ENCODE peak calls at places on chromosomes 12 and 14, in nine cellular contexts. E is neural progenitor cell; Z is effector memory CD4-positive, alpha-beta T cell; X is esophagus muscularis mucosa; N is cardiac muscle cell; C is HAP-1; H is CD8-positive, alpha-beta T cell; O is colonic mucosa; B is adipocyte. S is an unnamed sample. For H3K4me1, the result is how much of the 10 kb centered on the place peaks cover.

GRCh38 chr14:91727121-91727520 is 4.8 kb downstream of the CATSPERB start:
- DNase-seq in E (no peak), Z (no peak), X (no peak), N (no peak), C (no peak), H (no peak), O (no peak), B (no peak), S (no peak)

GRCh38 chr12:26379777-26380467 is 184.5 kb downstream of the SSPN start:
- DNase-seq in E (no peak), Z (no peak), X (no peak), N (no peak), C (no peak), H (no peak), O (no peak), B (no peak), S (no peak)

GRCh38 chr12:108799528-108800243 is 57.7 kb downstream of the SSH1 start:
- DNase-seq in E (no peak), Z (no peak), X (no peak), N (no peak), C (no peak), H (no peak), O (no peak), B (no peak), S (no peak)

GRCh38 chr12:19161251-19161650 is 31.7 kb downstream of the PLEKHA5 start:
- DNase-seq in E (no peak), Z (no peak), X (no peak), N (no peak), C (no peak), H (no peak), O (no peak), B (no peak), S (no peak)

GRCh38 chr14:92644166-92644565 is 104.3 kb downstream of the LGMN start:
- DNase-seq in E (no peak), Z (no peak), X (no peak), N (no peak), C (no peak), H (no peak), O (no peak), B (no peak), S (no peak)

GRCh38 chr12:85713368-85713767 is 122.8 kb downstream of the RASSF9 start:
- DNase-seq in E (no peak), Z (no peak), X (no peak), N (no peak), C (no peak), H (no peak), O (no peak), B (peak), S (no peak)

GRCh38 chr12:132445884-132446471 is 44.0 kb upstream of the FBRSL1 start:
- DNase-seq in E (peak), Z (peak), X (no peak), N (no peak), C (no peak), H (peak), O (no peak), B (no peak), S (peak)

GRCh38 chr12:64828713-64829112 is 4.3 kb downstream of the TBC1D30 start:
- DNase-seq in E (no peak), Z (no peak), X (peak), N (no peak), C (no peak), H (no peak), O (no peak), B (no peak), S (no peak)

GRCh38 chr12:123040106-123040505 is 59.6 kb downstream of the ARL6IP4 start:
- DNase-seq in E (no peak), Z (no peak), X (no peak), N (no peak), C (no peak), H (no peak), O (no peak), B (no peak), S (no peak)

GRCh38 chr14:50082308-50082742 is 34.0 kb downstream of the VCPKMT start:
- DNase-seq in E (no peak), Z (peak), X (no peak), N (no peak), C (peak), H (peak), O (no peak), B (no peak), S (no peak)

GRCh38 chr14:75905505-75905904 is 76.3 kb downstream of the TGFB3 start:
- DNase-seq in E (no peak), Z (no peak), X (no peak), N (peak), C (no peak), H (no peak), O (peak), B (peak), S (no peak)

GRCh38 chr12:132926417-132926833 is 29.7 kb downstream of the ZNF605 start:
- DNase-seq in E (no peak), Z (no peak), X (no peak), N (no peak), C (no peak), H (no peak), O (no peak), B (no peak), S (no peak)

GRCh38 chr12:94994312-94994711 is 9.2 kb downstream of the NDUFA12 start:
- DNase-seq in E (no peak), Z (no peak), X (no peak), N (no peak), C (no peak), H (no peak), O (no peak), B (peak), S (no peak)

GRCh38 chr12:111093428-111094142 is 173.2 kb upstream of the MYL2 start:
- DNase-seq in E (no peak), Z (no peak), X (no peak), N (no peak), C (no peak), H (peak), O (no peak), B (no peak), S (peak)

GRCh38 chr12:56115329-56115728 is 1.1 kb upstream of the RPL41 start:
- DNase-seq in E (peak), Z (no peak), X (no peak), N (no peak), C (no peak), H (no peak), O (no peak), B (peak), S (no peak)

GRCh38 chr12:120879102-120879501 is 25.1 kb downstream of the SPPL3 start:
- DNase-seq in E (no peak), Z (no peak), X (no peak), N (no peak), C (no peak), H (no peak), O (no peak), B (no peak), S (no peak)

GRCh38 chr12:132247718-132248438 is 81.5 kb downstream of the GALNT9 start:
- DNase-seq in E (no peak), Z (no peak), X (no peak), N (no peak), C (no peak), H (no peak), O (no peak), B (no peak), S (no peak)

GRCh38 chr14:74913986-74914573 is 9.0 kb downstream of the RPS6KL1 start:
- DNase-seq in E (peak), Z (no peak), X (no peak), N (peak), C (peak), H (no peak), O (peak), B (peak), S (no peak)

GRCh38 chr12:12560587-12561304 is 1.9 kb downstream of the DUSP16 start:
- DNase-seq in E (peak), Z (peak), X (no peak), N (peak), C (peak), H (peak), O (peak), B (peak), S (no peak)

GRCh38 chr14:53060046-53060445 is 93.1 kb downstream of the DDHD1 start:
- DNase-seq in E (no peak), Z (no peak), X (no peak), N (no peak), C (no peak), H (no peak), O (no peak), B (no peak), S (no peak)

GRCh38 chr12:6765048-6765633 is 1.0 kb upstream of the PTMS start:
- DNase-seq in E (peak), Z (no peak), X (no peak), N (no peak), C (no peak), H (no peak), O (no peak), B (peak), S (no peak)

GRCh38 chr12:76470028-76470939 is 89.3 kb downstream of the OSBPL8 start:
- DNase-seq in E (no peak), Z (no peak), X (no peak), N (peak), C (no peak), H (no peak), O (no peak), B (peak), S (no peak)

GRCh38 chr12:127041985-127042625 is 1224.9 kb upstream of the TMEM132C start:
- DNase-seq in E (no peak), Z (no peak), X (no peak), N (no peak), C (no peak), H (no peak), O (no peak), B (peak), S (no peak)

GRCh38 chr14:94569381-94570001 is 8.2 kb downstream of the SERPINA4 start:
- DNase-seq in E (no peak), Z (no peak), X (no peak), N (no peak), C (no peak), H (no peak), O (no peak), B (no peak), S (no peak)

DNA sequence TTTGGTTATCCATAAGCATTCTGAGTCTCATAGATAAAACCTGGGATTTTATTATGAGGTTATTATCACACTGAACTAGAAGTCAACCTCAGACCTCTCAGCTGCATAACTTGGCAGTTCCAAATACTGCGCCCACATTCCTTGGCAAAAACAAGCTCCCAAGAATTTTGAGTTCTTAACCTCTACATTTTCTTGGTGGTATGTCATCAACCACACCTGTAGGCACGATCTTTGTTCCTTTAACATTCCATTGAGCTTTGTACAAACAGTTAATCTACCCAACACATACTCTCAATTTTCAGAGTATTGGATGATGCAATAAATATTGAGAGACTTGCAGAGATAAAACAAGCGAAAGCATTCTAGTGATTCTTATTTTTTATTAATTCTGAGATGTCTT is 371.8 kb upstream of the PRICKLE1 start:
- DNase-seq in E (no peak), Z (no peak), X (no peak), N (no peak), C (no peak), H (no peak), O (no peak), B (peak), S (no peak)
- H3K4me1 ChIP-seq in E (under half), Z (under half), X (under half), N (under half), C (under half), H (under half), O (under half), B (under half), S (under half)

GRCh38 chr14:89680156-89680555 is 263.1 kb upstream of the FOXN3 start:
- DNase-seq in E (no peak), Z (no peak), X (no peak), N (no peak), C (no peak), H (no peak), O (no peak), B (peak), S (no peak)
- H3K4me1 ChIP-seq in E (under half), Z (under half), X (under half), N (under half), C (under half), H (under half), O (under half), B (under half), S (under half)

DNA sequence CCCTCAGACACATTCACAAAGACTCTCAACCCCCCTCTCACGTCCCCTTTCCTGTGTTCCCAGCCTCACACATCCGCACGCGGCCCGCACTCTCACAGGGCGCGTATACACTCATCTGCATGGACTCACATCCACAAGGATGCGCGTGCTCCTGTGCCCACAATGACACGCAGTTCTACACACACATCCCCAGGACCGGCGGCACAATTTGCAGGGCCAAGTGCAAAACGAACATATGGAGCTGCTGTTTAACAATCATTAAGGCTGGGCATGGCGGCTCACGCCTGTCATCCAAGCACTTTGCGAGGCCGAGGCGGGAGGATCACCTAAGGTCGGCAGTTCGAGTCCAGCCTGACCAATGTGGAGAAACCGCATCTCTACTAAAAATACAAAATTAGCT is 36.4 kb upstream of the EML1 start:
- DNase-seq in E (no peak), Z (no peak), X (no peak), N (no peak), C (no peak), H (no peak), O (no peak), B (no peak), S (no peak)
- H3K4me1 ChIP-seq in E (under half), Z (under half), X (half or more), N (under half), C (under half), H (under half), O (under half), B (half or more), S (under half)

GRCh38 chr14:104107611-104108569 is 22.4 kb downstream of the ASPG start:
- DNase-seq in E (no peak), Z (no peak), X (no peak), N (no peak), C (no peak), H (no peak), O (peak), B (no peak), S (no peak)
- H3K4me1 ChIP-seq in E (under half), Z (under half), X (under half), N (under half), C (under half), H (under half), O (under half), B (under half), S (under half)

DNA sequence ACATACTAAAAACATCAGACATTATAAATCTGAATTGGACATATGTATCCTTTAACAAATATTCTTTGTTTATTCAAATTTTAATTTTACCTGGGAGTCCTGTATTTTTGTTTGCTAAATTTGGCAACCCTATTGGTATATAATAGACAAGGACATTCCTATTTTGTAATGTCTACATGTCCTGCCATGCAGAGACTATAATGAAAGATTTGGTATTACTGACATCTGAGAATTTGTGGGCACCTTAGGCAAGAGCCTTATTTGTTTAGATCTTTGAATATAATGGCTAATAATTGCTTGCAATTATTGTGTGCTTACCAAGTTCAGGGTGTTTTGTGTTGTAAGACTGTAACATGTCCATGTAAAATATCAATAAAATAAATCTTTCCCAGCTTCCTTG is 334.4 kb downstream of the KCNH5 start:
- DNase-seq in E (no peak), Z (no peak), X (no peak), N (no peak), C (no peak), H (no peak), O (no peak), B (no peak), S (no peak)
- H3K4me1 ChIP-seq in E (under half), Z (under half), X (under half), N (under half), C (under half), H (under half), O (under half), B (under half), S (under half)

DNA sequence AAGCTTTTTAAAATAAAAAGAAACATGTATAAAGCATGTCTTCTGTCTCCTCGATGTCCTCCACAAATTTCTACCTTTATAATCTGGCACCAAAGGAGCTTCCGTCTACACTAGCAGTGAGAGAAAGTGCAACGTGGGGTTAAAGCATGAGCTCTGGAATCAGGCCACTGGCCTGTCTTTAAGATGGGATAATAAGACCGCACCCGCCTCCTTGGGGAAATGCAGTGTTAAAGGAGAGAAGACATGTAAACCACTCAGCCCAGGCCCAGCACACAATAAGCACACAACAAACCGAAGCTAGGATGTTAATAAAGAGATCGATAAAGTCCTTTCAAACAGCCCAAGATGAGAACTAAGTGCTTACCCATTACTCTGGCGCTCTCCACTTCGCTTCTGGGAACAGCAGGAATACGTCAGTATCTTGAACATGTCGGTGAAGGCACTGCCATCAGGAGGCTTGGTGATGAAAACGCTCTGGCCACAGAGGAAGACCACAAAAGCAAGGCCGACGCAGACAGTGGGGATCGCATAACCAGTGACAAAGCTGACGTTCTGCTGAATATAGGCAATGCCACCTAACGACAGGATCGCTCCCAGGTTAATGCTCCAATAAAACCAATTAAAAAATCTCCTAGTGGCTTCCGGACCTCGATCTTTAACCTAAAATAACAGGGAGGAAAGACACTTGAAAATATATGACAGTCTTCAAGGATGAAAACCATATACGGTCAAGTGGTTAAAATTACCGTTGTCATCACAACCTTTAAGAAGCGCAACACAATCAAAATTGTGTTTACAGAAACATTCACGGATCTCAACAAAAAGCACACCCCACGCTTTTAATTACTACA is 9.1 kb downstream of the SLC15A4 start:
- DNase-seq in E (no peak), Z (no peak), X (no peak), N (no peak), C (no peak), H (no peak), O (no peak), B (no peak), S (no peak)
- H3K4me1 ChIP-seq in E (under half), Z (under half), X (half or more), N (under half), C (under half), H (under half), O (under half), B (half or more), S (under half)

GRCh38 chr12:53976172-53976822 is 1.5 kb upstream of the HOTAIR start:
- DNase-seq in E (no peak), Z (no peak), X (no peak), N (no peak), C (no peak), H (no peak), O (no peak), B (no peak), S (no peak)
- H3K4me1 ChIP-seq in E (under half), Z (under half), X (under half), N (under half), C (under half), H (under half), O (under half), B (under half), S (under half)